ENCODE peak calls at places on chromosomes 3 and 15, in four cellular contexts. A, O, P and G are unnamed samples.
A peak's percentile ranks its signal among the peaks of the same experiment; 100 is the strongest.

GRCh38 chr3:32593903-32594525 is 23.4 kb upstream of the DYNC1LI1 start:
- DNase-seq in P (no peak), A (no peak), O (no peak), G (peak; percentile 13)

GRCh38 chr3:23161308-23161707 is 41.8 kb upstream of the UBE2E2 start:
- DNase-seq in A (no peak), O (no peak), P (no peak), G (no peak)

GRCh38 chr3:119559441-119559963 is at the start of gene CD80:
- DNase-seq in A (peak; percentile 33), O (peak; percentile 34), P (peak; percentile 65), G (peak; percentile 62)

GRCh38 chr15:98160236-98160635 is 199.7 kb downstream of the ARRDC4 start:
- DNase-seq in A (no peak), P (no peak), O (no peak), G (no peak)

GRCh38 chr3:74303711-74304110 is 310.7 kb downstream of the CNTN3 start:
- DNase-seq in O (no peak), A (no peak), P (no peak), G (no peak)

GRCh38 chr15:69999392-70000085 is 98.2 kb downstream of the TLE3 start:
- DNase-seq in O (no peak), P (no peak), A (no peak), G (no peak)

GRCh38 chr3:40876496-40876895 is 322.8 kb upstream of the CTNNB1 start:
- DNase-seq in P (no peak), O (no peak), A (no peak), G (no peak)

GRCh38 chr3:128383316-128384235 is 83.1 kb downstream of the DNAJB8 start:
- DNase-seq in P (no peak), A (peak; percentile 93), O (peak; percentile 22), G (no peak)

GRCh38 chr15:98948941-98949340 is 58.7 kb downstream of the PGPEP1L start:
- DNase-seq in O (no peak), P (no peak), A (no peak), G (no peak)

GRCh38 chr3:126022741-126023359 is 53.9 kb downstream of the ROPN1B start:
- DNase-seq in A (no peak), O (no peak), P (no peak), G (peak; percentile 37)

GRCh38 chr3:155293518-155293917 is at the start of gene STRIT1:
- DNase-seq in P (no peak), O (no peak), A (no peak), G (no peak)

GRCh38 chr3:9172851-9173320 is 76.6 kb downstream of the SRGAP3 start:
- DNase-seq in P (no peak), A (no peak), O (no peak), G (peak; percentile 76)

GRCh38 chr3:15667484-15667883 is 65.9 kb downstream of the BTD start:
- DNase-seq in A (no peak), O (no peak), P (no peak), G (no peak)

GRCh38 chr3:126270145-126270811 is 86.9 kb downstream of the KLF15 start:
- DNase-seq in O (no peak), A (no peak), P (no peak), G (peak; percentile 86)

GRCh38 chr15:47887181-47887580 is 169.9 kb downstream of the SEMA6D start:
- DNase-seq in P (no peak), O (no peak), A (no peak), G (no peak)